ENCODE peak calls at places on chromosomes 12 and 14, in seven cellular contexts. M, Q, T, J, U, C and W are unnamed samples.

GRCh38 chr12:121532503-121533390 is 48.1 kb downstream of the KDM2B start:
- DNase-seq in M (peak), Q (no peak), T (no peak), J (no peak), U (no peak), C (peak), W (peak)

GRCh38 chr14:104109121-104109541 is 23.6 kb downstream of the ASPG start:
- DNase-seq in M (no peak), Q (peak), T (no peak), J (no peak), U (no peak), C (no peak), W (no peak)

GRCh38 chr12:32034045-32034444 is 72.6 kb upstream of the BICD1 start:
- DNase-seq in M (no peak), Q (peak), T (no peak), J (no peak), U (no peak), C (no peak), W (peak)

GRCh38 chr12:85979641-85980040 is 105.5 kb downstream of the NTS start:
- DNase-seq in M (no peak), Q (no peak), T (no peak), J (no peak), U (no peak), C (no peak), W (peak)

GRCh38 chr12:62519043-62519442 is 52.4 kb downstream of the MON2 start:
- DNase-seq in M (no peak), Q (no peak), T (no peak), J (no peak), U (no peak), C (no peak), W (no peak)

GRCh38 chr12:64828713-64829112 is 4.3 kb downstream of the TBC1D30 start:
- DNase-seq in M (no peak), Q (no peak), T (no peak), J (no peak), U (no peak), C (no peak), W (no peak)

GRCh38 chr14:33551963-33552362 is 398.9 kb downstream of the EGLN3 start:
- DNase-seq in M (no peak), Q (no peak), T (no peak), J (no peak), U (no peak), C (no peak), W (no peak)

GRCh38 chr12:53956251-53956887 is 1.7 kb downstream of the HOXC12 start:
- DNase-seq in M (no peak), Q (no peak), T (no peak), J (no peak), U (no peak), C (no peak), W (no peak)

GRCh38 chr14:93200553-93200952 is 6.3 kb downstream of the GON7 start:
- DNase-seq in M (no peak), Q (no peak), T (no peak), J (no peak), U (peak), C (no peak), W (no peak)

GRCh38 chr12:121964813-121965643 is 46.6 kb downstream of the CFAP251 start:
- DNase-seq in M (peak), Q (no peak), T (no peak), J (no peak), U (no peak), C (peak), W (peak)

GRCh38 chr12:41142376-41142775 is 45.7 kb upstream of the PDZRN4 start:
- DNase-seq in M (no peak), Q (no peak), T (no peak), J (no peak), U (no peak), C (no peak), W (no peak)

GRCh38 chr12:105084251-105085250 is at the start of gene ALDH1L2:
- DNase-seq in M (peak), Q (peak), T (peak), J (peak), U (peak), C (peak), W (peak)

GRCh38 chr12:120116792-120117651 is 469 bp upstream of the RAB35 start:
- DNase-seq in M (peak), Q (peak), T (peak), J (peak), U (peak), C (peak), W (peak)

GRCh38 chr12:120116443-120116791 is at the start of gene RAB35:
- DNase-seq in M (no peak), Q (no peak), T (no peak), J (no peak), U (no peak), C (no peak), W (no peak)

GRCh38 chr12:120115066-120115465 is 1.5 kb downstream of the RAB35 start:
- DNase-seq in M (no peak), Q (no peak), T (no peak), J (no peak), U (no peak), C (no peak), W (no peak)

GRCh38 chr12:120117961-120118709 is 1.6 kb upstream of the RAB35 start:
- DNase-seq in M (peak), Q (no peak), T (no peak), J (no peak), U (no peak), C (no peak), W (peak)

DNA sequence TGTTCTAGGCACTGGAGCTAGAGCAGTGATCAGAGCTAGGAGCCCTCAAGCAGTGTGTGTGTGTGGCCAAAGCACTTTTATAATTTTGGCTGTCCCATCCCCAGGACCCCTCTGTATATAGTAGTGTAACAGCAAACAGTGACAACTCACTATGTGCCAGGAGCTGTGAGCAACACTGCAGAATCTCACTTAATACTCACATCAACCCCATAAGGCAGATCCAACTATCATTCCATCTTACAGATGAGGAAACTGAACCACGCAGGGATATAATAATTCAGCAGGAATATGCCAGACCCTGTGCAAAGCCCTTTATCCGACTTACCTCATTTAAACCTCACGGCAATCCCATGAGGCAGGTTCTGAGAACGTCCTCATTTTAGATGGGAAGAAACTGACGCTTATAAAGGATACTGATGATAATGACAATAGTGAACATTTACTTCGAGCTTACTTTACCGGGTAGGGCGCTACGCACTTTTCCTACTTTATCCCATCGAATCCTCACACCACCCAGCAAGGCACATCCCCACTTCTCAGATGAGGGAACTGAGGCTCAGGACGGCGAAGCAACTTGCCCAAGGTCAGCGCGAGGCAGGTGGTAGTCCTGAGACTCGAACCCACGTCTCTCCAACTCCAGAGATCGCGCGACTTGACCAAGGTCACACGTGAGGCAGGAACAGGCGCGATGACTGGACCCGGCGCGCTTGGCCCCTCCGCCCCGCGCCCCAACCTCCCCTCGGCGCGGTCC is 686 bp downstream of the RAB35 start:
- DNase-seq in M (peak), Q (no peak), T (no peak), J (peak), U (peak), C (no peak), W (peak)
- H3K4me3 ChIP-seq in M (peak), Q (peak), T (peak), J (peak), U (peak), C (peak), W (peak)

DNA sequence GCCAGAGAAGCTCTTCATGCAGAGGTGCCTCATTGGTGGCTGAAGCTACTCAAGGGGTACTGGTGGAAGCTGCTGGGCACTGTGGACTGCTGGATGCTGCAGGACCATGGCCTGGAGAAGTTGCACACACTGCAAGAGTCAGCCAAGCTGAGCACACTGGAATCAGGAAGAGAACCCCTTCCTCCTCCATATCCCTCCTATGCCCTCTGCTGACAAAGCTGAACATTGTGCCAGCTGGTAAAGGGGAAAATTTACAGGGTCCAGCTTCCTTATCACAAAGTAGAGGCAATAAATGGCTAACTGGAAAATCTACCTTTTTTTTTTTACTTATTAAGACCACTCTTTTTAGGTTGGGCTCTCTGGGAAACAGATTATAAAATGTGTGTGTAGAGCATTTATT is 6.5 kb downstream of the CCDC175 start:
- DNase-seq in M (peak), Q (no peak), T (no peak), J (no peak), U (no peak), C (no peak), W (peak)
- TF ChIP-seq CTCF in M (peak), Q (no peak), T (no peak), J (peak), U (no peak), C (no peak), W (peak)

DNA sequence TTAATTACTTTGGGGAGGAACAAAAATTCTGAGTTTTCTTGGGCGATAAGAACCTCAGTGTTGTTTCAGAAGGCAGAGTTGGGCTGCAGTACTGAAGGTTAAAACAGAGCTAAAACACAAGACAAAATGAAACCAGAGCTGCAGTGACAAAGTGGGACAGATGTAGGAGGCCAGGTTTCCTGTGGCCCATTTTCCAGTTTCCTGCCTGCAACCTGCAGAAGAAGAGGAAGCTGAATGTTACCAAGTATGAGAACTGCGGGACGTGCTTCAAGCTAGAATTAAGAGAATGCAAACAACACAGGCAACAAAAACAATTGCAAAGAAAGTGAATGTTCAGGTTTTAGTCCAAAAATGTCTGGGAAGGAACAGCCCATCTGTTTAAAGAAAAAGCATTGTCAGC is 17.8 kb downstream of the ELK3 start:
- DNase-seq in M (no peak), Q (no peak), T (peak), J (no peak), U (no peak), C (no peak), W (no peak)
- H3K4me3 ChIP-seq in M (no peak), Q (no peak), T (no peak), J (no peak), U (no peak), C (no peak), W (no peak)

GRCh38 chr12:50188875-50189575 is 21.9 kb upstream of the CERS5 start:
- DNase-seq in M (no peak), Q (peak), T (no peak), J (peak), U (no peak), C (no peak), W (peak)
- TF ChIP-seq CTCF in M (no peak), Q (no peak), T (no peak), J (no peak), U (no peak), C (no peak), W (no peak)

DNA sequence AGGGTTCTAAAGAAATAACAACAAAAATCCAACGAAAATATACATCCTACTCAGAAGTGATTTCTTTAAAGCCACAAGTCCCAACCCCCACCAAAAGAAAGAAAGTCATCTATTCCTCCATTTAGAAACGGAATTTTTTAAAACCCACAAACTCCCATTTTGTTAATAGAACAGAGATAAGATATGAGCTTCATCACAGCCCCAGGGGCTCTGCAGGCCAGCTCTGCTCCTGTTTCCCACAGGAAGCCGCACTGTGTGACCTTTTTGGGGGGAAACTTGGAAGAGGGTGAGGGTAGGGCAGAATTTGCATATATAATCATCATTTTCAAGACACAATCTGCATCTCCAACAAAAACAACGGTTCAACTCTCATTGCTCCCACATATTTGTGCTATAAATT is 2.8 kb downstream of the FBXL14 start:
- DNase-seq in M (peak), Q (no peak), T (no peak), J (no peak), U (no peak), C (no peak), W (peak)
- H3K4me3 ChIP-seq in M (peak), Q (no peak), T (peak), J (no peak), U (peak), C (peak), W (peak)